ENCODE peak calls at places on chromosomes 12 and 14, in seven cellular contexts. I is NCI-H82; M is K562; O is esophagus squamous epithelium; T is HT-29; Z is activated CD8-positive, alpha-beta memory T cell treated with anti-CD3 and anti-CD28 coated beads for 4 hours; J is psoas muscle. F is an unnamed sample.

GRCh38 chr12:71694099-71694820 is 8.4 kb downstream of the TMEM19 start:
- DNase-seq in M (no peak), I (peak; percentile 90), T (no peak), O (no peak), Z (no peak), J (no peak), F (no peak)

GRCh38 chr12:131905640-131906091 is 11.2 kb downstream of the ULK1 start:
- DNase-seq in O (no peak), J (no peak), T (no peak), I (no peak), Z (no peak), M (no peak), F (no peak)

GRCh38 chr12:104059963-104060362 is 4.4 kb upstream of the HCFC2 start:
- DNase-seq in O (no peak), I (no peak), J (no peak), Z (no peak), M (no peak), T (no peak), F (no peak)

GRCh38 chr14:54572316-54572715 is 5.4 kb downstream of the SAMD4A start:
- DNase-seq in Z (no peak), T (peak; percentile 48), O (no peak), I (peak; percentile 21), M (peak; percentile 41), J (no peak), F (no peak)

GRCh38 chr14:102474934-102475333 is 34.6 kb downstream of the ANKRD9 start:
- DNase-seq in O (no peak), M (no peak), Z (no peak), J (peak; percentile 95), I (no peak), T (no peak), F (no peak)

GRCh38 chr14:31449971-31450610 is 7.2 kb downstream of the DTD2 start:
- DNase-seq in M (peak; percentile 12), J (no peak), Z (no peak), O (no peak), T (peak; percentile 50), I (peak; percentile 37), F (no peak)

GRCh38 chr14:64447890-64448667 is 17.2 kb upstream of the AKAP5 start:
- DNase-seq in J (no peak), O (no peak), T (no peak), I (no peak), Z (no peak), M (no peak), F (peak; percentile 14)

GRCh38 chr12:14410841-14411569 is 45.5 kb downstream of the ATF7IP start:
- DNase-seq in O (no peak), T (peak; percentile 49), M (no peak), Z (no peak), I (no peak), J (no peak), F (no peak)

GRCh38 chr14:100629098-100629497 is 41.9 kb upstream of the BEGAIN start:
- DNase-seq in I (no peak), O (no peak), T (no peak), Z (no peak), M (no peak), J (no peak), F (no peak)

GRCh38 chr14:95196268-95196667 is 38.9 kb upstream of the DICER1 start:
- DNase-seq in O (no peak), I (peak; percentile 63), M (peak; percentile 35), J (no peak), Z (no peak), T (peak; percentile 72), F (no peak)

GRCh38 chr14:37697489-37698121 is 102.2 kb downstream of the TTC6 start:
- DNase-seq in I (no peak), T (peak; percentile 54), Z (no peak), M (no peak), J (no peak), O (no peak), F (no peak)

GRCh38 chr14:97838986-97839385 is 1041.8 kb downstream of the VRK1 start:
- DNase-seq in Z (no peak), J (no peak), M (no peak), O (no peak), T (no peak), I (no peak), F (no peak)

GRCh38 chr12:52230364-52231281 is 2.4 kb upstream of the KRT7 start:
- DNase-seq in O (no peak), T (peak; percentile 68), J (peak; percentile 23), I (no peak), M (no peak), Z (no peak), F (no peak)

GRCh38 chr12:113903381-113903863 is 62.7 kb downstream of the RBM19 start:
- DNase-seq in T (no peak), M (no peak), I (no peak), Z (no peak), O (no peak), J (no peak), F (no peak)

GRCh38 chr12:97016163-97016562 is 109.1 kb downstream of the NEDD1 start:
- DNase-seq in O (no peak), J (no peak), Z (no peak), I (no peak), M (no peak), T (no peak), F (no peak)

GRCh38 chr12:52215587-52216031 is 17.4 kb upstream of the KRT7 start:
- DNase-seq in T (peak; percentile 84), Z (no peak), I (no peak), M (peak; percentile 49), J (no peak), O (no peak), F (no peak)

GRCh38 chr12:89883630-89884364 is 175.2 kb upstream of the ATP2B1 start:
- DNase-seq in M (no peak), T (no peak), J (no peak), Z (no peak), O (no peak), I (peak; percentile 77), F (no peak)

GRCh38 chr14:92531151-92531873 is 17.7 kb downstream of the RIN3 start:
- DNase-seq in J (no peak), Z (peak; percentile 85), O (no peak), T (no peak), M (no peak), I (no peak), F (peak; percentile 83)

GRCh38 chr14:81096656-81097055 is 124.1 kb downstream of the GTF2A1 start:
- DNase-seq in J (no peak), Z (no peak), M (no peak), T (no peak), I (no peak), O (no peak), F (no peak)

GRCh38 chr12:131682511-131682895 is 28.4 kb upstream of the SFSWAP start:
- DNase-seq in Z (no peak), T (no peak), I (no peak), M (no peak), J (no peak), O (no peak), F (no peak)

GRCh38 chr12:6272300-6273208 is 37.9 kb upstream of the PLEKHG6 start:
- DNase-seq in T (peak; percentile 84), I (no peak), O (no peak), Z (no peak), J (no peak), M (peak; percentile 40), F (no peak)

GRCh38 chr12:42469355-42470006 is 120.1 kb downstream of the PRICKLE1 start:
- DNase-seq in J (no peak), T (no peak), Z (no peak), M (no peak), I (no peak), O (no peak), F (no peak)

GRCh38 chr14:76257111-76257803 is 105.5 kb downstream of the GPATCH2L start:
- DNase-seq in J (no peak), T (no peak), M (peak; percentile 68), I (peak; percentile 62), O (no peak), Z (no peak), F (no peak)

GRCh38 chr12:132049876-132050275 is 94.2 kb downstream of the DDX51 start:
- DNase-seq in O (no peak), Z (no peak), T (no peak), J (no peak), M (no peak), I (peak; percentile 89), F (no peak)

GRCh38 chr12:84508325-84508861 is 404.2 kb downstream of the SLC6A15 start:
- DNase-seq in O (no peak), J (no peak), M (no peak), T (peak; percentile 56), Z (no peak), I (peak; percentile 28), F (no peak)

GRCh38 chr12:118059645-118060275 is 1.2 kb downstream of the WSB2 start:
- DNase-seq in T (peak; percentile 11), M (no peak), Z (no peak), O (no peak), I (no peak), J (no peak), F (no peak)

GRCh38 chr12:41205070-41205715 is 17.1 kb downstream of the PDZRN4 start:
- DNase-seq in Z (no peak), T (no peak), I (peak; percentile 8), J (no peak), O (no peak), M (no peak), F (no peak)

GRCh38 chr12:48334807-48335206 is 15.9 kb downstream of the ZNF641 start:
- DNase-seq in O (no peak), T (no peak), I (no peak), M (no peak), J (no peak), Z (no peak), F (no peak)

GRCh38 chr12:752673-753400 is 458 bp downstream of the WNK1 start:
- DNase-seq in T (peak; percentile 58), Z (no peak), M (peak; percentile 65), O (no peak), J (peak; percentile 86), I (peak; percentile 77), F (peak; percentile 21)

GRCh38 chr14:71498151-71498734 is 434.0 kb upstream of the RGS6 start:
- DNase-seq in O (no peak), I (no peak), T (no peak), Z (no peak), M (no peak), J (no peak), F (no peak)

GRCh38 chr12:109597414-109597794 is 23.8 kb downstream of the MVK start:
- DNase-seq in J (no peak), T (no peak), Z (no peak), M (no peak), O (no peak), I (no peak), F (no peak)

GRCh38 chr12:49784756-49785409 is 43.3 kb downstream of the NCKAP5L start:
- DNase-seq in T (no peak), O (no peak), Z (no peak), J (peak; percentile 31), M (no peak), I (no peak), F (no peak)

GRCh38 chr12:15276088-15276698 is 46.1 kb upstream of the PTPRO start:
- DNase-seq in I (peak; percentile 81), T (peak; percentile 79), J (no peak), M (peak; percentile 20), Z (no peak), O (no peak), F (no peak)

F was measured in stimulated activated CD8-positive, alpha-beta memory T cell treated with anti-CD3 and anti-CD28 coated beads, Interleukin-12 subunit alpha, Interleukin-12 subunit beta, amount 100 ng/mL, for 4 hours.